ENCODE peak calls at places on chromosomes 13 and 19, in five cellular contexts. G is psoas muscle, H is mucosa of descending colon, I is HFF-Myc, J is colonic mucosa. C is an unnamed sample.

GRCh38 chr19:17754634-17755532 is 3.6 kb downstream of the FCHO1 start:
- DNase-seq in J (no peak), H (no peak), G (no peak), I (no peak), C (no peak)

GRCh38 chr13:38394777-38395504 is 45.3 kb downstream of the UFM1 start:
- DNase-seq in H (no peak), G (no peak), I (no peak), J (no peak), C (no peak)

GRCh38 chr19:38559428-38560401 is 58.0 kb downstream of the MAP4K1 start:
- DNase-seq in I (no peak), G (no peak), J (no peak), H (no peak), C (no peak)

GRCh38 chr19:51560339-51560738 is 10.7 kb upstream of the ZNF175 start:
- DNase-seq in H (no peak), J (no peak), G (no peak), I (no peak), C (no peak)

GRCh38 chr13:39415403-39415802 is 187.6 kb downstream of the LHFPL6 start:
- DNase-seq in J (peak), H (no peak), I (peak), G (peak), C (peak)

GRCh38 chr19:56504581-56504980 is 3.1 kb upstream of the ZNF471 start:
- DNase-seq in G (no peak), H (no peak), J (no peak), I (no peak), C (no peak)

GRCh38 chr19:48818234-48818823 is 7.5 kb upstream of the BCAT2 start:
- DNase-seq in G (no peak), I (no peak), J (peak), H (peak), C (no peak)

GRCh38 chr13:91166714-91167511 is 180.6 kb upstream of the MIR17HG start:
- DNase-seq in I (no peak), G (no peak), H (no peak), J (no peak), C (no peak)

GRCh38 chr19:19379527-19379926 is 25.9 kb upstream of the GATAD2A start:
- DNase-seq in J (no peak), H (no peak), I (no peak), G (no peak), C (no peak)

GRCh38 chr19:39131255-39131755 is 5.7 kb downstream of the PAK4 start:
- DNase-seq in J (no peak), G (peak), H (no peak), I (no peak), C (no peak)

GRCh38 chr13:72680353-72680752 is 47.1 kb downstream of the MZT1 start:
- DNase-seq in I (no peak), J (no peak), H (no peak), G (no peak), C (no peak)

GRCh38 chr19:34579281-34580054 is 97.5 kb downstream of the SCGB2B2 start:
- DNase-seq in H (no peak), I (no peak), J (no peak), G (no peak), C (no peak)

GRCh38 chr19:50485284-50485955 is 8.8 kb upstream of the GARIN5A start:
- DNase-seq in I (no peak), G (no peak), J (no peak), H (no peak), C (no peak)

GRCh38 chr13:30880756-30881155 is 25.3 kb upstream of the MEDAG start:
- DNase-seq in J (no peak), I (peak), H (no peak), G (no peak), C (no peak)

GRCh38 chr19:38648789-38649304 is 1.4 kb downstream of the ACTN4 start:
- DNase-seq in J (no peak), I (no peak), G (no peak), H (peak), C (no peak)

GRCh38 chr13:36834299-36834698 is 15.3 kb downstream of the RFXAP start:
- DNase-seq in I (no peak), G (no peak), J (no peak), H (no peak), C (no peak)

GRCh38 chr13:109436841-109437240 is 349.5 kb downstream of the IRS2 start:
- DNase-seq in G (no peak), I (no peak), J (no peak), H (no peak), C (no peak)

GRCh38 chr19:12733369-12733896 is 1.1 kb downstream of the TRIR start:
- DNase-seq in H (no peak), J (peak), I (no peak), G (no peak), C (no peak)

GRCh38 chr13:104485571-104485970 is 1419.4 kb upstream of the SLC10A2 start:
- DNase-seq in G (no peak), J (no peak), I (no peak), H (no peak), C (no peak)

GRCh38 chr13:67277581-67277980 is 47.4 kb upstream of the PCDH9 start:
- DNase-seq in J (no peak), I (no peak), H (no peak), G (no peak), C (no peak)

GRCh38 chr19:34193876-34194275 is 21.6 kb downstream of the LSM14A start:
- DNase-seq in H (no peak), J (no peak), G (no peak), I (no peak), C (no peak)

GRCh38 chr19:2288743-2289713 is 7.1 kb upstream of the PEAK3 start:
- DNase-seq in G (no peak), I (no peak), J (no peak), H (no peak), C (no peak)

GRCh38 chr19:2288010-2288742 is 6.2 kb upstream of the PEAK3 start:
- DNase-seq in J (no peak), G (no peak), I (no peak), H (no peak), C (no peak)

GRCh38 chr19:2290441-2291184 is 8.6 kb upstream of the PEAK3 start:
- DNase-seq in I (no peak), G (no peak), J (peak), H (no peak), C (no peak)

GRCh38 chr19:2289714-2290435 is 7.9 kb upstream of the PEAK3 start:
- DNase-seq in G (peak), I (no peak), H (no peak), J (peak), C (no peak)

GRCh38 chr19:2291185-2291751 is 9.3 kb upstream of the PEAK3 start:
- DNase-seq in J (no peak), G (no peak), H (no peak), I (no peak), C (no peak)
- H3K4me3 ChIP-seq in J (peak), G (peak), H (no peak), I (peak), C (no peak)

DNA sequence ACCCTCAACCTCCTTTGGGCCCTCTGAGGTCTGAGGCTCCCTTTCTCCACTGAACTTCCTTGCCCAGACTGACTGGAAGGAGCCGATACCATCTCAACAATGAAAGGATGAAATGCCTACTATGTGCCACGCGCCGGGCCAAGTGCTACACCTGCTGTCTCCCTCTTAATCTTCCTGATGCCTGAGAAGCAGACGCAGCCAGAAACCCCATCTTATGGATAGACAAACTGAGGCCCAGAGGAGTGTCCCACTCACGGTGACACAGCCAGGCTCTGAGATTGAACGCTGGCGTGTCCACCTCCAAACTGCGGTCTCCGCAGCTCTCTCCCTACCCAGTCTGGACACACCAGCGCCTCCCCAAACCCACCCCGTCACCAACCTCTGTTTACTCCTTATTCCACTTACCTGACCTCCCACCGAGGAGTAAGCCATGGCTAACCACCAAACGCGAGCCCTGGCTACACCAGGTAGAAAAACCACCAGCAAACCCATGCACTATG is 20.9 kb downstream of the MLLT1 start:
- DNase-seq in I (no peak), H (peak), J (no peak), G (no peak), C (no peak)
- H3K4me3 ChIP-seq in I (no peak), H (no peak), J (no peak), G (no peak), C (no peak)

DNA sequence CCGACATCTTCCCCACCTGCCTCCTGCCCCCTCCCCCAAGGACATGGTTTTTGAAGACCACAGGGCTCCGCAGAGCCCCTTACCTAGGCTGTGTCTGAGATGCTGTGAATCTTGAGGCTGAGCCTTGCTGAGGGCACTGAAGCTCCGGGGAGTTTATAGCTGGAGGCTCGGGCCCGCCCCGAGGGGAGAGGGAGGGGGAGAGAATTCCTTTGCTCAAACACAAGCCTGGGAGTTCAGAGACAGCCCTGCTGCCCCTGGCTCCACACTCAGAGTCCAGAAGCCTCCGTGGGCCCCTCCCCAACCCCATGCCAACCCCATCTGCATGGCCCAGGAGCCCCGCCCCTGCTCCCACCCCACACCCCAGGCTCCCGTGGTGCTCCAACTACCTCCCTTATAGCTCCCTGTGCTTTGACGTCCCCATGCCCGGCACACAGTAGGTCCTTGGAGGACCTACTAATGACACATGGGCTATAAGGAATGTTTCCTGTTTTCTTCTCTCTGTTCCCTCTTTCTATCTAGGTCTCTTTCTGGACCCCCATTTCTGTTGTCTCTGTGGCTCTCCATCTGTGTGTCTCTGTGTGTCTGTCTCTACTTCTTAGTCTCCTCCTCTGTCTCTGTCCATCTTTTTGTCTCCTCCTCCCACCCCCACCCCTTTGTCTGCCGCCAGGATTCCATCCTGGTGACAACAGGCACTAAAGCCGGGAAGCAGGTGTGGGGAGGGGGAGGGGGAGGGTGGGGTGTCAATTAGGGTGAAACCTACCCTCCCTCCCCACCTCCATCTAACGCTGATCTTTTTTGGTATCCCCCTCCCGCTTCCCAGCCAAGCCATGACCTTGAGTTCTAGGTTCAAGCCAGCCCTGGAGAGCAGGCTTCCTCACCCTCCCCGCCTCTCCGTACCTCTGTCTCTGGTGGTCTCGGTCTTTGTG is at the start of gene TNNT1:
- DNase-seq in I (no peak), J (no peak), G (peak), H (no peak), C (no peak)
- H3K4me3 ChIP-seq in I (no peak), J (no peak), G (peak), H (no peak), C (no peak)

GRCh38 chr19:46487178-46487801 is 8.4 kb downstream of the PNMA8B start:
- DNase-seq in J (no peak), G (no peak), H (no peak), I (no peak), C (no peak)

GRCh38 chr19:46486358-46486757 is 9.3 kb downstream of the PNMA8B start:
- DNase-seq in J (no peak), H (no peak), G (no peak), I (no peak), C (no peak)

GRCh38 chr19:46488551-46488950 is 7.1 kb downstream of the PNMA8B start:
- DNase-seq in I (no peak), J (no peak), G (no peak), H (no peak), C (no peak)

GRCh38 chr19:46489445-46490272 is 6.0 kb downstream of the PNMA8B start:
- DNase-seq in J (no peak), G (peak), H (no peak), I (no peak), C (peak)

DNA sequence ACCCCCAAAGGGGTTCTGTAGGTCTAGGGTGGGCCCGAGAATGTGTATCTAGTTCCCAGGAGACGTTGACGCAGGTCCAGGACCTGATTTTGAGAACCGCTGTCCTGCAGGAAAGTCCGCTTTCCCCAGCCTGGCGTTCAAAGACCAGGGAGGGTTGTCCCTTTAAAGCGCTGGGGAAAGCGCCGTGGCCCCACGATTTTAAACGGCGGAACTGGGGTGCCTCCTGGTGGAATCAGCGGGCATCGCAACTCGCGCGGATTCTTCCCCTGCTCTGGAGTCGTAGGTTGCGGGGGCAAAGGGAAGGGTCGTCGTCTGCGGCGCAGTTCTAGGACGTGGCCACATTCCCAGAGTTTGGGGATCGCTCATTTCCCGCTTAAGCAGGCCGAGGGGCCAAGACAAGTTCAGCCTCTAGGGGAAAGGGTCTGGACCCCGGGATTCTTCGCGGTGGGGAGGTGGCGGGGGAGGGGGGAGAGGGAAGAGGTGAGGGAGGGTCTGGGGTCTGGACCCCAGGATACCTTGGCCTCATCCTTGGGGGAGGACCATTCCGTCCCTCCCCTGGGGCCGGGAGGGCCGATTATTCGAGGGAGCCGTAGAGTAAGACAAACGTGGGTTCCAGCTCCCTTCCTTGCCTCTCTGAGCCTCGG is 7.7 kb downstream of the PNMA8B start:
- DNase-seq in H (no peak), G (peak), I (no peak), J (peak), C (peak)
- H3K4me3 ChIP-seq in H (no peak), G (peak), I (peak), J (no peak), C (peak)

GRCh38 chr13:114107686-114108081 is 24.7 kb downstream of the RASA3 start:
- DNase-seq in J (no peak), H (peak), I (no peak), G (peak), C (peak)

GRCh38 chr13:114106991-114107685 is 25.3 kb downstream of the RASA3 start:
- DNase-seq in G (peak), I (no peak), H (peak), J (no peak), C (peak)

GRCh38 chr13:114109646-114110045 is 22.8 kb downstream of the RASA3 start:
- DNase-seq in I (no peak), H (peak), G (peak), J (no peak), C (peak)

GRCh38 chr13:114108894-114109293 is 23.5 kb downstream of the RASA3 start:
- DNase-seq in J (no peak), I (no peak), H (peak), G (peak), C (peak)

GRCh38 chr13:114108141-114108761 is 24.2 kb downstream of the RASA3 start:
- DNase-seq in J (no peak), H (peak), G (peak), I (no peak), C (peak)
- H3K4me3 ChIP-seq in J (no peak), H (no peak), G (peak), I (peak), C (no peak)